ENCODE peak calls at places on chromosomes 6 and 20, in seven cellular contexts. H, B, C, J, R, Z and N are unnamed samples.

GRCh38 chr6:15628499-15629131 is 34.2 kb downstream of the DTNBP1 start:
- DNase-seq in Z (no peak), B (no peak), R (no peak), C (no peak), J (peak; percentile 94), H (no peak), N (peak; percentile 76)

GRCh38 chr6:160077526-160077925 is 44.1 kb upstream of the SLC22A1 start:
- DNase-seq in Z (no peak), B (no peak), R (no peak), C (no peak), J (peak; percentile 71), H (no peak), N (peak; percentile 13)

GRCh38 chr6:41976794-41977484 is 35.3 kb upstream of the CCND3 start:
- DNase-seq in B (no peak), R (no peak), H (no peak), J (peak; percentile 85), C (no peak), Z (peak; percentile 37), N (peak; percentile 75)

GRCh38 chr20:63592661-63593060 is 18.6 kb upstream of the HELZ2 start:
- DNase-seq in J (no peak), H (no peak), R (no peak), Z (no peak), B (no peak), C (no peak), N (no peak)

GRCh38 chr6:163338671-163339405 is 75.7 kb upstream of the QKI start:
- DNase-seq in H (no peak), J (peak; percentile 56), R (no peak), Z (no peak), C (no peak), B (no peak), N (peak; percentile 82)

GRCh38 chr20:20780127-20780822 is 67.8 kb upstream of the RALGAPA2 start:
- DNase-seq in C (no peak), Z (peak; percentile 44), R (no peak), H (peak; percentile 71), B (peak; percentile 33), J (no peak), N (no peak)

GRCh38 chr6:7696061-7696460 is 29.8 kb upstream of the BMP6 start:
- DNase-seq in J (no peak), R (no peak), B (no peak), H (no peak), C (no peak), Z (no peak), N (no peak)

GRCh38 chr6:138891255-138891986 is 95.5 kb downstream of the ECT2L start:
- DNase-seq in B (no peak), Z (no peak), C (no peak), R (no peak), H (peak; percentile 89), J (peak; percentile 63), N (peak; percentile 24)

GRCh38 chr20:44073675-44074071 is 113.3 kb downstream of the JPH2 start:
- DNase-seq in B (no peak), R (peak; percentile 28), J (no peak), H (no peak), C (no peak), Z (no peak), N (no peak)

GRCh38 chr6:24323632-24324337 is 34.1 kb downstream of the DCDC2 start:
- DNase-seq in R (no peak), C (peak; percentile 9), J (no peak), H (peak; percentile 90), B (no peak), Z (no peak), N (peak; percentile 7)

GRCh38 chr6:41653642-41654432 is 15.6 kb downstream of the MDFI start:
- DNase-seq in H (no peak), B (no peak), R (no peak), J (no peak), Z (no peak), C (no peak), N (no peak)

GRCh38 chr20:8267009-8267408 is 134.9 kb downstream of the PLCB1 start:
- DNase-seq in J (no peak), C (no peak), Z (no peak), R (no peak), H (no peak), B (no peak), N (no peak)

GRCh38 chr20:62664316-62664971 is 22.1 kb downstream of the SLCO4A1 start:
- DNase-seq in R (no peak), H (no peak), Z (no peak), B (no peak), C (no peak), J (no peak), N (no peak)

GRCh38 chr6:36679043-36679821 is 718 bp downstream of the CDKN1A start:
- DNase-seq in H (peak; percentile 74), C (peak; percentile 39), J (peak; percentile 63), R (peak; percentile 75), Z (peak; percentile 72), B (no peak), N (peak; percentile 71)

GRCh38 chr6:152458648-152459047 is 178.5 kb downstream of the SYNE1 start:
- DNase-seq in B (no peak), J (peak; percentile 72), Z (no peak), C (no peak), R (no peak), H (no peak), N (no peak)

GRCh38 chr20:56373942-56374341 is 15.2 kb downstream of the FAM210B start:
- DNase-seq in J (peak; percentile 98), Z (no peak), B (no peak), C (no peak), H (no peak), R (no peak), N (peak; percentile 96)

GRCh38 chr20:30602424-30602823 is 655.0 kb upstream of the DEFB115 start:
- DNase-seq in B (no peak), H (no peak), J (no peak), R (no peak), Z (no peak), C (no peak), N (no peak)

GRCh38 chr6:53862517-53863457 is 68.0 kb downstream of the LRRC1 start:
- DNase-seq in B (no peak), R (no peak), J (peak; percentile 93), H (peak; percentile 14), C (no peak), Z (no peak), N (no peak)

GRCh38 chr6:111076024-111076680 is 11.2 kb upstream of the SLC16A10 start:
- DNase-seq in R (no peak), Z (no peak), H (no peak), C (no peak), J (no peak), B (no peak), N (no peak)

GRCh38 chr6:132096996-132097395 is 145.8 kb upstream of the CCN2 start:
- DNase-seq in H (no peak), B (no peak), J (no peak), R (no peak), Z (no peak), C (no peak), N (no peak)
- H4K8ac ChIP-seq in H (no peak overlapping the region), B (no peak overlapping the region), J (no peak overlapping the region), R (no peak overlapping the region), Z (no peak overlapping the region), C (no peak overlapping the region), N (no peak overlapping the region)

DNA sequence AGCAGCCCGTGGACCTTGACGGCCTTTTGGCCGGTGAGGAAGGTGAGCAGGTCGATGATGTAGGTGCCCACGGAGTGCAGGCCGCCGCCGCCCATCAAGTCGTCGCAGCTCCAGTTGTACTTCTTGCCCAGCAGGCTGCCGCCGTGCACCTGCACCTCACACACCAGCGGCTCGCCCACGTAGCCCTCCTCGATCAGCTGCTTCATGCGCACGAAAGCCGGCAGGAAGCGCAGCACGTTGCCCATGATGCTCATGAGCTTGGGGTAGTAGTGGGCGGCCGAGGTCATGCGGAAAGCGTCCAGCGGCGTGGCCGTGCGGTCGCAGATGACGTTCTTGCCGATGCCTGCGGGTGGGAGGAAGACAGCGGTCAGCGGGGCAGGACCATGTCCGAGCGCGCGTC is 37.0 kb upstream of the TBC1D7 start:
- DNase-seq in R (no peak), J (no peak), C (no peak), H (no peak), B (no peak), Z (no peak), N (no peak)
- H4K8ac ChIP-seq in R (peak overlapping the region; percentile 9), J (no peak overlapping the region), C (no peak overlapping the region), H (no peak overlapping the region), B (no peak overlapping the region), Z (no peak overlapping the region), N (no peak overlapping the region)

GRCh38 chr6:101806241-101806640 is 412.7 kb downstream of the GRIK2 start:
- DNase-seq in H (no peak), B (no peak), C (no peak), R (no peak), Z (no peak), J (peak; percentile 92), N (peak; percentile 38)
- H4K8ac ChIP-seq in H (no peak overlapping the region), B (no peak overlapping the region), C (no peak overlapping the region), R (no peak overlapping the region), Z (no peak overlapping the region), J (peak overlapping the region; percentile 29), N (no peak overlapping the region)

GRCh38 chr6:34148864-34149810 is 3.2 kb upstream of the GRM4 start:
- DNase-seq in C (no peak), R (peak; percentile 49), J (no peak), H (no peak), B (peak; percentile 34), Z (peak; percentile 82), N (no peak)
- H4K8ac ChIP-seq in C (no peak overlapping the region), R (no peak overlapping the region), J (no peak overlapping the region), H (no peak overlapping the region), B (no peak overlapping the region), Z (no peak overlapping the region), N (no peak overlapping the region)

GRCh38 chr6:142787422-142787821 is 157.6 kb downstream of the HIVEP2 start:
- DNase-seq in R (no peak), C (no peak), H (no peak), J (no peak), Z (no peak), B (no peak), N (no peak)

GRCh38 chr6:142794424-142794823 is 150.6 kb downstream of the HIVEP2 start:
- DNase-seq in Z (no peak), J (no peak), H (no peak), C (no peak), R (no peak), B (no peak), N (no peak)

GRCh38 chr6:142786476-142786875 is 158.5 kb downstream of the HIVEP2 start:
- DNase-seq in R (no peak), Z (no peak), J (peak; percentile 15), B (no peak), H (no peak), C (no peak), N (no peak)

GRCh38 chr6:142796024-142796423 is 149.0 kb downstream of the HIVEP2 start:
- DNase-seq in J (no peak), C (no peak), B (no peak), R (no peak), H (no peak), Z (no peak), N (no peak)

GRCh38 chr6:142790257-142790656 is 154.7 kb downstream of the HIVEP2 start:
- DNase-seq in H (no peak), B (no peak), J (no peak), R (no peak), Z (no peak), C (no peak), N (no peak)
- H4K8ac ChIP-seq in H (no peak overlapping the region), B (no peak overlapping the region), J (no peak overlapping the region), R (no peak overlapping the region), Z (no peak overlapping the region), C (no peak overlapping the region), N (no peak overlapping the region)